ENCODE peak calls at places on chromosomes 5 and 9, in eight cellular contexts. W is HuH-7.5; V is COR-L47; M is LoVo; G is H9; N is GM06990; O is naive thymus-derived CD4-positive, alpha-beta T cell; Z is stimulated activated naive CD4-positive, alpha-beta T cell. D is an unnamed sample.

GRCh38 chr9:98312365-98312764 is 56.9 kb upstream of the TBC1D2 start:
- DNase-seq in O (no peak), V (no peak), Z (no peak), G (no peak), M (no peak), N (no peak), W (no peak), D (no peak)

GRCh38 chr5:44821164-44821563 is 12.4 kb downstream of the MRPS30 start:
- DNase-seq in N (no peak), M (no peak), O (no peak), G (no peak), W (no peak), Z (no peak), V (no peak), D (no peak)

GRCh38 chr5:52709171-52709925 is 78.4 kb upstream of the ITGA1 start:
- DNase-seq in W (no peak), N (no peak), G (no peak), V (no peak), M (no peak), O (peak; percentile 36), Z (no peak), D (no peak)

GRCh38 chr9:100219347-100219746 is 120.3 kb downstream of the INVS start:
- DNase-seq in O (no peak), V (no peak), N (peak; percentile 32), W (no peak), Z (no peak), G (no peak), M (no peak), D (no peak)

GRCh38 chr5:135214897-135215616 is 181.0 kb upstream of the PITX1 start:
- DNase-seq in V (no peak), W (no peak), Z (no peak), O (no peak), N (no peak), M (no peak), G (peak; percentile 10), D (no peak)

GRCh38 chr5:72584466-72584865 is 77.3 kb upstream of the ZNF366 start:
- DNase-seq in G (no peak), W (no peak), Z (no peak), V (no peak), O (no peak), M (no peak), N (peak; percentile 25), D (no peak)

GRCh38 chr5:573976-574375 is 38.2 kb upstream of the CEP72 start:
- DNase-seq in N (no peak), O (no peak), V (peak; percentile 83), M (no peak), Z (no peak), W (no peak), G (peak; percentile 24), D (peak; percentile 13)

GRCh38 chr5:121019112-121019511 is 555.0 kb downstream of the PRR16 start:
- DNase-seq in O (no peak), Z (no peak), N (no peak), V (no peak), W (no peak), G (no peak), M (no peak), D (no peak)

GRCh38 chr5:891837-892389 is 688 bp downstream of the BRD9 start:
- DNase-seq in O (no peak), N (no peak), G (no peak), V (no peak), M (peak; percentile 21), W (peak; percentile 55), Z (no peak), D (no peak)

GRCh38 chr5:1479581-1480188 is 34.4 kb upstream of the SLC6A3 start:
- DNase-seq in V (no peak), O (peak; percentile 41), W (peak; percentile 68), Z (no peak), N (peak; percentile 66), G (peak; percentile 53), M (no peak), D (no peak)

GRCh38 chr5:142925795-142926194 is 155.6 kb downstream of the ARHGAP26 start:
- DNase-seq in G (no peak), V (no peak), O (no peak), W (no peak), N (no peak), M (no peak), Z (no peak), D (no peak)

GRCh38 chr5:180133971-180134508 is 62.5 kb upstream of the RNF130 start:
- DNase-seq in Z (no peak), O (peak; percentile 9), W (no peak), N (no peak), M (no peak), G (no peak), V (no peak), D (no peak)

GRCh38 chr5:151212361-151212899 is 11.5 kb downstream of the CCDC69 start:
- DNase-seq in M (no peak), O (peak; percentile 39), N (no peak), Z (no peak), G (no peak), W (no peak), V (no peak), D (no peak)

GRCh38 chr9:130847306-130848217 is 12.5 kb downstream of the ABL1 start:
- DNase-seq in N (no peak), G (peak; percentile 77), Z (no peak), O (no peak), W (no peak), M (no peak), V (no peak), D (no peak)

D was measured in NCI-H2227 treated with DMSO at 0.1 percent for 48 hours.